ENCODE peak calls at places on chromosomes 3 and 15, in seven cellular contexts. Z is AG04450, B is astrocyte of the spinal cord, P is breast epithelium, R is choroid plexus epithelial cell, D is GM23338, L is cardiac muscle cell. S is an unnamed sample.

GRCh38 chr15:58165661-58166060 is 27.5 kb downstream of the AQP9 start:
- DNase-seq in P (no peak), B (peak; percentile 35), L (peak; percentile 65), D (no peak), Z (no peak), R (peak; percentile 79), S (peak; percentile 76)

GRCh38 chr15:40367038-40367672 is 9.1 kb downstream of the DISP2 start:
- DNase-seq in Z (no peak), L (no peak), B (no peak), R (no peak), D (no peak), P (peak; percentile 73), S (no peak)

GRCh38 chr15:90221251-90221900 is 12.4 kb downstream of the CIB1 start:
- DNase-seq in L (peak; percentile 79), R (peak; percentile 87), Z (peak; percentile 53), D (peak; percentile 90), B (peak; percentile 74), P (no peak), S (peak; percentile 95)

GRCh38 chr3:42205800-42206514 is 60.0 kb downstream of the CCK start:
- DNase-seq in R (no peak), D (peak; percentile 26), P (no peak), L (no peak), Z (no peak), B (no peak), S (no peak)

GRCh38 chr3:15023249-15023648 is 41.9 kb downstream of the MRPS25 start:
- DNase-seq in Z (no peak), B (no peak), L (no peak), R (no peak), P (no peak), D (no peak), S (no peak)

GRCh38 chr3:132034486-132035464 is at the start of gene CPNE4:
- DNase-seq in P (peak; percentile 78), D (peak; percentile 94), R (peak; percentile 75), L (peak; percentile 96), B (peak; percentile 84), Z (peak; percentile 21), S (peak; percentile 65)

GRCh38 chr15:60375255-60375809 is 22.5 kb downstream of the ANXA2 start:
- DNase-seq in Z (no peak), P (no peak), D (no peak), R (no peak), B (no peak), L (no peak), S (no peak)

GRCh38 chr3:64575211-64575844 is 112.5 kb downstream of the ADAMTS9 start:
- DNase-seq in Z (no peak), D (peak; percentile 80), P (no peak), B (peak; percentile 9), L (no peak), R (peak; percentile 66), S (peak; percentile 16)

GRCh38 chr3:159669024-159669476 is 319.6 kb upstream of the IL12A start:
- DNase-seq in R (peak; percentile 56), P (no peak), B (peak; percentile 69), D (no peak), Z (no peak), L (no peak), S (peak; percentile 24)

GRCh38 chr3:187186801-187187421 is 10.4 kb upstream of the RTP1 start:
- DNase-seq in L (peak; percentile 67), D (no peak), B (peak; percentile 84), Z (peak; percentile 82), P (no peak), R (peak; percentile 92), S (peak; percentile 96)

GRCh38 chr3:18099611-18100010 is 325.5 kb downstream of the SATB1 start:
- DNase-seq in B (peak; percentile 18), D (no peak), L (no peak), R (no peak), P (no peak), Z (no peak), S (no peak)

GRCh38 chr15:38414351-38414750 is 39.6 kb upstream of the FAM98B start:
- DNase-seq in D (peak; percentile 81), Z (peak; percentile 46), L (peak; percentile 68), R (peak; percentile 90), B (peak; percentile 81), P (no peak), S (peak; percentile 82)

GRCh38 chr15:92164327-92165000 is 229.2 kb upstream of the ST8SIA2 start:
- DNase-seq in Z (no peak), R (peak; percentile 4), D (peak; percentile 71), L (no peak), B (peak; percentile 39), P (no peak), S (peak; percentile 2)

GRCh38 chr3:107752202-107752990 is 229.6 kb downstream of the BBX start:
- DNase-seq in Z (no peak), P (no peak), L (peak; percentile 44), B (peak; percentile 33), D (peak; percentile 68), R (peak; percentile 68), S (peak; percentile 43)

GRCh38 chr15:77026501-77027110 is 31.7 kb downstream of the PSTPIP1 start:
- DNase-seq in Z (no peak), P (no peak), R (no peak), L (peak; percentile 44), B (no peak), D (no peak), S (no peak)

GRCh38 chr3:188233320-188233719 is 79.4 kb downstream of the LPP start:
- DNase-seq in D (no peak), Z (no peak), L (no peak), R (no peak), P (no peak), B (peak; percentile 61), S (peak; percentile 55)

GRCh38 chr3:134446800-134447199 is 39.0 kb downstream of the ANAPC13 start:
- DNase-seq in D (no peak), L (no peak), B (no peak), R (no peak), P (no peak), Z (no peak), S (peak; percentile 55)

GRCh38 chr3:179418610-179419009 is 32.7 kb downstream of the GNB4 start:
- DNase-seq in R (no peak), B (no peak), P (no peak), Z (no peak), D (no peak), L (no peak), S (no peak)

GRCh38 chr15:73637527-73637926 is 4.3 kb upstream of the NPTN start:
- DNase-seq in D (peak; percentile 44), L (no peak), P (no peak), R (no peak), Z (no peak), B (peak; percentile 48), S (peak; percentile 22)

GRCh38 chr3:194049394-194049793 is 86.6 kb upstream of the HES1 start:
- DNase-seq in D (no peak), P (no peak), B (no peak), Z (no peak), R (no peak), L (no peak), S (no peak)

GRCh38 chr3:96813820-96814580 is 394 bp upstream of the EPHA6 start:
- DNase-seq in R (peak; percentile 40), P (peak; percentile 54), D (peak; percentile 78), B (peak; percentile 60), Z (no peak), L (peak; percentile 64), S (peak; percentile 26)
- H3K4me3 ChIP-seq in R (peak overlapping the region; percentile 46), P (peak overlapping the region; percentile 75), D (peak overlapping the region; percentile 77), B (peak overlapping the region; percentile 47), Z (peak overlapping the region; percentile 46), L (peak overlapping the region; percentile 47), S (peak overlapping the region; percentile 54)

GRCh38 chr15:43347114-43347513 is 16.7 kb upstream of the LCMT2 start:
- DNase-seq in D (no peak), P (no peak), L (no peak), R (no peak), Z (no peak), B (no peak), S (no peak)

DNA sequence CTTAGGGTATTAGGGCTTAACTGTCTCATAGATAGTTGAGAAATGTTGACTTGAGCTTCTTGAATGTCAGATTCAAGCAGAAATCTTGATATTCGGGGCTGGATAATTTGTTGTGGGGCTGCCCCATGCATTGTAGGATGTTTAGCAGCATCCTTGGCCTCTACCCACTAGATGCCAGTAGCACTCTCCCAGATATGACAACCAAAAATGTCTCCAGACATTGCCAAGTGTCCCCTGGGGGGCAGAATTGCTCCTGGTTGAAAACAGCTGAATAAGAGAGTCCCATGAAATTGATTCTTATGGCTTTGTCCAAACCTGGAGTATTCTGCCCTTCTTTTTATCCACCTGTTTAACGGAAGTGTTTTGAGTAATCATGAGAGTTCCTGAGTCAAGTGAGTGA is 15.9 kb upstream of the LCMT2 start:
- DNase-seq in Z (no peak), R (no peak), P (no peak), B (no peak), L (no peak), D (no peak), S (no peak)
- TF ChIP-seq CTCF in Z (no peak), R (no peak), P (no peak), B (no peak), L (no peak), D (peak; percentile 8), S (no peak)

GRCh38 chr15:85011210-85011571 is 29.5 kb downstream of the PDE8A start:
- DNase-seq in D (no peak), Z (no peak), P (no peak), L (no peak), B (no peak), R (no peak), S (no peak)
- H3K4me3 ChIP-seq in D (no peak overlapping the region), Z (no peak overlapping the region), P (no peak overlapping the region), L (no peak overlapping the region), B (no peak overlapping the region), R (no peak overlapping the region), S (no peak overlapping the region)

GRCh38 chr3:13648060-13648743 is 99.3 kb downstream of the FBLN2 start:
- DNase-seq in R (peak; percentile 87), Z (peak; percentile 58), B (peak; percentile 82), P (peak; percentile 84), D (peak; percentile 93), L (peak; percentile 87), S (peak; percentile 84)

GRCh38 chr3:13651057-13651400 is 102.1 kb downstream of the FBLN2 start:
- DNase-seq in Z (no peak), R (no peak), B (no peak), L (no peak), D (no peak), P (no peak), S (no peak)

GRCh38 chr3:13648744-13649096 is 99.8 kb downstream of the FBLN2 start:
- DNase-seq in P (no peak), R (no peak), B (no peak), Z (no peak), L (no peak), D (no peak), S (no peak)

GRCh38 chr3:13651775-13652428 is 103.0 kb downstream of the FBLN2 start:
- DNase-seq in B (no peak), Z (no peak), D (no peak), R (no peak), P (no peak), L (no peak), S (no peak)

GRCh38 chr3:13650210-13651056 is 101.5 kb downstream of the FBLN2 start:
- DNase-seq in B (peak; percentile 62), L (peak; percentile 82), Z (peak; percentile 21), P (peak; percentile 72), D (peak; percentile 90), R (peak; percentile 83), S (peak; percentile 64)
- TF ChIP-seq CTCF in B (peak; percentile 99), L (peak; percentile 99), Z (peak; percentile 98), P (peak; percentile 98), D (peak; percentile 100), R (peak; percentile 90), S (peak; percentile 94)

DNA sequence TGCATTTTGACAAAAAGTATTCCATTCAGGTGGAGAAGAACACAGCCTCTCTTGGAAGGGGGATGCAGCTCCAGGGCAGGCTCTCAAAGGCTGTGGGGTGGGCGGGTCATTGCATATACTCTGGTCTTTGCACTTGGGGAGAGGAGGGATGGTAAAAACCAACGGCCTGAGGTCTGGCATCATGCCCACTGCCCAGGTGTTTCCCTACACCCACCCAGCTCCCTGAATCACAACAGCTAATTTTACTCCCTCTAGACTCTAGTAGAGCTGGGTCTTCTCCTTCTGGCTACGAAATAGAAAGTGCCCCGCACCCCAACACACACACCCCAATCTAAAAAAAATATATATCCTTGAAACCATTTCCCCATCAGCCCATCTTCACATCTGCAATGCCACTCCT is 1.0 kb downstream of the MYLK start:
- DNase-seq in L (no peak), P (no peak), Z (no peak), B (no peak), D (no peak), R (no peak), S (no peak)
- H3K4me3 ChIP-seq in L (no peak overlapping the region), P (peak overlapping the region; percentile 73), Z (peak overlapping the region; percentile 87), B (peak overlapping the region; percentile 71), D (peak overlapping the region; percentile 94), R (peak overlapping the region; percentile 65), S (peak overlapping the region; percentile 68)